ENCODE peak calls at places on chromosomes 12 and 14, in ten cellular contexts. M is LNCaP clone FGC; Q is HEK293T; E is transverse colon; R is thoracic aorta; S is stimulated activated naive CD4-positive, alpha-beta T cell; J is left lobe of liver; H is stimulated activated CD4-positive, alpha-beta T cell treated with anti-CD3 and anti-CD28 coated beads, Interleukin-4, amount 100 ng/mL, for 48 hours; X is left kidney; T is tibial artery. I is an unnamed sample.

GRCh38 chr12:125220404-125221273 is 155.4 kb downstream of the AACS start:
- DNase-seq in M (no peak), R (no peak), X (no peak), Q (peak), T (no peak), E (no peak), J (peak), H (no peak), S (no peak), I (no peak)

GRCh38 chr14:103213331-103213730 is 90.1 kb downstream of the TNFAIP2 start:
- DNase-seq in R (no peak), M (no peak), H (no peak), Q (no peak), E (no peak), T (no peak), S (no peak), J (peak), X (no peak), I (no peak)

GRCh38 chr12:26123482-26123980 is 1.3 kb downstream of the BHLHE41 start:
- DNase-seq in R (no peak), E (no peak), Q (no peak), M (no peak), T (no peak), H (no peak), S (no peak), X (peak), J (no peak), I (no peak)

GRCh38 chr12:121132601-121133481 is at the start of gene P2RX7:
- DNase-seq in X (peak), R (peak), E (peak), M (peak), J (peak), T (peak), Q (no peak), S (peak), H (no peak), I (peak)

GRCh38 chr12:108564724-108565123 is 2.3 kb downstream of the ISCU start:
- DNase-seq in S (no peak), J (no peak), T (peak), M (no peak), Q (no peak), E (no peak), H (no peak), X (no peak), R (no peak), I (no peak)

GRCh38 chr12:88334271-88334670 is 192.2 kb downstream of the TMTC3 start:
- DNase-seq in M (no peak), Q (no peak), J (no peak), H (no peak), S (no peak), E (no peak), T (no peak), X (peak), R (no peak), I (no peak)

GRCh38 chr12:107131832-107132616 is 38.7 kb upstream of the CRY1 start:
- DNase-seq in R (no peak), H (no peak), J (no peak), S (peak), M (peak), Q (peak), E (no peak), T (no peak), X (peak), I (peak)

GRCh38 chr14:71243697-71244096 is 336.4 kb downstream of the PCNX1 start:
- DNase-seq in S (no peak), X (no peak), J (no peak), E (no peak), H (no peak), R (no peak), M (no peak), T (no peak), Q (no peak), I (no peak)

GRCh38 chr12:130420071-130420470 is 82.4 kb downstream of the PIWIL1 start:
- DNase-seq in T (no peak), J (no peak), X (no peak), M (no peak), H (no peak), R (no peak), E (no peak), S (no peak), Q (no peak), I (no peak)

GRCh38 chr14:45095143-45095542 is 11.2 kb downstream of the PRPF39 start:
- DNase-seq in Q (no peak), T (no peak), R (no peak), S (no peak), M (no peak), E (no peak), H (no peak), J (no peak), X (no peak), I (no peak)

GRCh38 chr12:125024949-125025563 is 31.6 kb downstream of the BRI3BP start:
- DNase-seq in J (no peak), M (no peak), Q (no peak), X (no peak), R (no peak), S (no peak), E (no peak), T (no peak), H (no peak), I (no peak)

GRCh38 chr12:25694072-25694471 is 141.0 kb upstream of the LMNTD1 start:
- DNase-seq in M (no peak), S (no peak), T (no peak), X (peak), J (no peak), R (peak), H (no peak), E (no peak), Q (no peak), I (no peak)

GRCh38 chr12:114834621-114835020 is 150.6 kb upstream of the TBX3 start:
- DNase-seq in H (no peak), M (no peak), T (no peak), J (no peak), S (no peak), E (no peak), R (no peak), X (no peak), Q (no peak), I (no peak)

GRCh38 chr14:64502476-64503183 is 1.0 kb downstream of the ZBTB25 start:
- DNase-seq in J (no peak), S (peak), T (no peak), E (peak), M (no peak), Q (no peak), H (no peak), R (no peak), X (no peak), I (no peak)

GRCh38 chr12:106954462-106955376 is 988 bp upstream of the TMEM263 start:
- DNase-seq in Q (no peak), E (peak), S (peak), T (peak), H (no peak), J (peak), X (peak), R (peak), M (no peak), I (no peak)

GRCh38 chr14:100466111-100466856 is 120.9 kb downstream of the BEGAIN start:
- DNase-seq in E (no peak), H (no peak), J (no peak), X (peak), Q (no peak), M (no peak), S (no peak), R (no peak), T (no peak), I (no peak)

GRCh38 chr12:22083167-22083566 is 37.1 kb downstream of the CMAS start:
- DNase-seq in Q (no peak), E (no peak), H (no peak), T (no peak), M (no peak), S (peak), X (peak), J (no peak), R (no peak), I (no peak)

GRCh38 chr12:45893240-45893639 is 97.1 kb downstream of the SCAF11 start:
- DNase-seq in J (no peak), Q (peak), T (no peak), S (no peak), R (no peak), E (no peak), H (no peak), M (no peak), X (no peak), I (no peak)

GRCh38 chr12:26696613-26697092 is 136.3 kb downstream of the ITPR2 start:
- DNase-seq in M (no peak), J (no peak), S (no peak), H (no peak), X (no peak), R (no peak), E (no peak), T (no peak), Q (no peak), I (no peak)

GRCh38 chr12:132608231-132609171 is 1.9 kb downstream of the LRCOL1 start:
- DNase-seq in J (peak), H (no peak), S (no peak), M (no peak), T (no peak), E (no peak), R (no peak), Q (no peak), X (peak), I (no peak)

GRCh38 chr12:49741882-49742620 is 694 bp downstream of the TMBIM6 start:
- DNase-seq in H (peak), R (peak), M (peak), E (peak), T (peak), X (peak), S (peak), J (peak), Q (peak), I (peak)

I was measured in NCI-H2081 treated with DMSO at 0.1 percent for 48 hours.